ENCODE peak calls at places on chromosomes 16 and 17, in five cellular contexts. B is GM23338, Q is colonic mucosa, T is stomach, Y is right cardiac atrium. J is an unnamed sample.

GRCh38 chr17:44001461-44001920 is 2.9 kb upstream of the NAGS start:
- DNase-seq in Y (no peak), T (no peak), Q (no peak), B (no peak), J (no peak)

GRCh38 chr17:67959510-67959909 is 36.8 kb downstream of the C17orf58 start:
- DNase-seq in T (no peak), Y (no peak), Q (peak; percentile 56), B (peak; percentile 39), J (peak; percentile 43)

GRCh38 chr16:12470311-12471229 is 333.1 kb downstream of the CPPED1 start:
- DNase-seq in T (no peak), Y (peak; percentile 56), B (no peak), Q (no peak), J (no peak)

GRCh38 chr17:28888832-28889231 is 8.7 kb downstream of the FLOT2 start:
- DNase-seq in Y (no peak), B (no peak), Q (no peak), T (no peak), J (no peak)

GRCh38 chr17:2085648-2085949 is 30.7 kb downstream of the HIC1 start:
- DNase-seq in Y (peak; percentile 79), B (no peak), T (no peak), Q (peak; percentile 39), J (no peak)

GRCh38 chr17:7184091-7184488 is 4.9 kb upstream of the ASGR1 start:
- DNase-seq in B (no peak), T (peak; percentile 84), Q (peak; percentile 82), Y (no peak), J (peak; percentile 82)

GRCh38 chr17:35612924-35613521 is 25.9 kb downstream of the AP2B1 start:
- DNase-seq in Y (peak; percentile 38), T (peak; percentile 44), B (peak; percentile 70), Q (peak; percentile 28), J (peak; percentile 35)

GRCh38 chr17:10370209-10370608 is 2.6 kb downstream of the MYH13 start:
- DNase-seq in T (no peak), Q (no peak), Y (no peak), B (no peak), J (no peak)

GRCh38 chr17:78241277-78242023 is 10.0 kb downstream of the TMEM235 start:
- DNase-seq in T (no peak), B (peak; percentile 73), Y (no peak), Q (no peak), J (no peak)

GRCh38 chr16:89061590-89062380 is 31.9 kb upstream of the ACSF3 start:
- DNase-seq in Y (no peak), Q (no peak), T (no peak), B (no peak), J (no peak)

GRCh38 chr17:2700031-2700490 is 11.5 kb downstream of the CLUH start:
- DNase-seq in B (no peak), T (no peak), Y (no peak), Q (no peak), J (no peak)

GRCh38 chr16:54118846-54119245 is 167.7 kb downstream of the IRX3 start:
- DNase-seq in T (no peak), Y (no peak), B (no peak), Q (no peak), J (no peak)

GRCh38 chr16:83552193-83552592 is 255.6 kb upstream of the HSBP1 start:
- DNase-seq in B (no peak), Y (no peak), T (no peak), Q (no peak), J (no peak)

GRCh38 chr16:87806246-87806607 is 40.4 kb upstream of the KLHDC4 start:
- DNase-seq in T (peak; percentile 28), Y (no peak), B (no peak), Q (no peak), J (peak; percentile 16)

GRCh38 chr17:4587195-4587594 is 2.9 kb downstream of the SMTNL2 start:
- DNase-seq in B (no peak), Y (no peak), Q (no peak), T (no peak), J (no peak)

GRCh38 chr16:84278333-84278732 is 16.3 kb upstream of the WFDC1 start:
- DNase-seq in Y (no peak), Q (no peak), T (no peak), B (no peak), J (no peak)

GRCh38 chr17:80498920-80499410 is 22.6 kb upstream of the NPTX1 start:
- DNase-seq in T (no peak), B (no peak), Y (no peak), Q (no peak), J (no peak)

GRCh38 chr17:6455321-6455705 is 11.1 kb downstream of the PIMREG start:
- DNase-seq in T (peak; percentile 60), Y (no peak), B (peak; percentile 76), Q (peak; percentile 71), J (peak; percentile 62)

GRCh38 chr16:65012357-65012756 is 109.5 kb downstream of the CDH11 start:
- DNase-seq in Y (no peak), B (no peak), Q (no peak), T (no peak), J (no peak)

GRCh38 chr17:18247613-18248001 is 10.9 kb downstream of the FLII start:
- DNase-seq in Q (peak; percentile 32), Y (peak; percentile 53), B (no peak), T (peak; percentile 62), J (no peak)

GRCh38 chr16:9869776-9870175 is 312.5 kb downstream of the GRIN2A start:
- DNase-seq in Y (no peak), B (no peak), T (no peak), Q (no peak), J (no peak)

GRCh38 chr17:64130559-64131001 is 636 bp upstream of the ERN1 start:
- DNase-seq in Y (peak; percentile 65), B (no peak), Q (peak; percentile 53), T (no peak), J (peak; percentile 51)

GRCh38 chr17:4968166-4968915 is 724 bp upstream of the SPAG7 start:
- DNase-seq in T (no peak), B (peak; percentile 59), Q (no peak), Y (no peak), J (no peak)

DNA sequence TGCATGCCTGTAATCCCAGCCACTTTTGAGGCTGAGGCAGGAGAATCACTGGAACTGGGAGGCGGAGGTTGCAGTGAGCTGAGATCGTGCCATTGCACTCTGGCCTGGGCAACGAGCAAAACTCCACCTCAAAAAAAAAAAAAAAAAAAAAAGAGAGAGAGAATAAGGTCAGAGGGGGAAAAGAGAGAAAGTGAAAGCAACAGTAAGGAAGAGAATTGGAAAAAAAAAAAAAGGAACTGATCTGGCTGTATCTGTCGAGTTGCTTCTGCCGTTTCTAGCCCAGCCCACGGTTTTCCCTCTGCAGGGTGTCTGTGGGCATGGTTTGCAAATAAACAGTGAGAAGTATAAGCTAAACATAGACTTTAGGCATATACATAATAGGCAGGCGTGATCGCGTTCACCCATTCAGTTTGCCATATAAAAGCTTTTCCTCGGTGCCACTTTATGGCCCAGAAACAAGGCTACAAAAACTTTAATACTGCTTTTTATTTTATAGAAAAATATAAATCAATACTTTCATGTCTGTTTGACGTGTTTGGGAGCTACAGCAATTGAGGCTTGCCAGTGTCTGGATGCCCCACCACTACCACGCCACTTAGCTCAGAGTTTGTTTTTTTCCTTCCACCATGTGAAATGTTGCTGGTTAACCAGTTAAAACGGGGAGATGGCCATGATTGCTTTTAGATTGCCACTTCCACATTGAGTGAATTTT is 436.7 kb downstream of the MAF start:
- DNase-seq in B (no peak), T (no peak), Y (no peak), Q (no peak), J (peak; percentile 37)
- H3K27ac ChIP-seq in B (no peak overlapping the region), T (no peak overlapping the region), Y (no peak overlapping the region), Q (no peak overlapping the region), J (peak overlapping the region; percentile 13)

GRCh38 chr16:3864562-3864961 is 16.0 kb downstream of the CREBBP start:
- DNase-seq in T (no peak), B (no peak), Y (no peak), Q (no peak), J (no peak)
- H3K4me1 ChIP-seq in T (peaks cover 98% of the 10 kb centered on the region), B (peaks cover 26% of the 10 kb centered on the region), Y (peaks cover 38% of the 10 kb centered on the region), Q (peaks cover 14% of the 10 kb centered on the region), J (peaks cover 33% of the 10 kb centered on the region)

DNA sequence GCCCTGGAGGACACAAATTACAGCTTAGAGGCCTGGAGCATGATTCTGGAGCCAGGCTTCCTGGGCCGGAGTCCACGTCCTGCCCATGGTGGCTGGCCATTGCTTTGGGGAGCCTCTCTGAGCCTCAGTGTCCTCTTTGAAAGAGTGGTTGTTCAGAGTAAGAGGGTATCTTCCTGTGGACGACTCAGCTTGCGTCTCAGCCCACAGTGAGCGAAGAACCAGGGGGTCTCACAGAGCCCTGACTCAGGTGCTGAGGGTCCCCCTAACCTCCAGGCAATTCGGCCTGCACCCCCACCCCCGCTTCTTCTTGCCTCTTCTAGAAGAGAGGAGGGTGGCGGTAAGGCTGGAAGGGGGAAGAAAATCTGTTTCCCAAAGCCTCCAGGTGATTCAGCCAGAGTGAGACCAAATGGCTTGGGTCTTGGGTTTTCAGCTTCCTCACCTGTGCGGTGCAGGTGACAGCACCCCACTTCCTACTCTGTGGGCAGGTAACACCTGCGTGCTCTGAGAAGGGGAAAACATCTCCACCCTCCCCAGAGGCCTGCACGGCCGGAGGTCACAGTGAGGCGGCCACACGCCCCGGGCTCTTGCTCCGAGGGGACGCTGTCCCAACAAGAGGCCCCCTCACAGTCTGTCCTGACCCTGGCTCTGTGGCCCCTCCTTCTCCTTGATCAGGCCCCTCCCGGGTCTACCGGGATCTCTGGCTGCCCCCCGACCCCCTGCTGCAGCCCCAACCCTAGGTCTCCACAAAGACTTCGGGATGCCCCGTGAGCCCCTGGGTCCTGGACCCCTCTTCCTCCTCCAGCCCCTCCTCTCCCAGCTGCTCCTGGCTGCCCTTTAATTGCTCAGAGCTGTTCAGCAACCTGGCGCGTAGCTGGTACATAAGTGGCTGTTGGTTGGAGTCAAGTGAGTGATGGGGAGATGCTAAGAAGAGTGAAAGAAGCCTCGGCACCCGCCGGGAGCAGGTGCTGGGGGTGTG is 119.2 kb downstream of the METRNL start:
- DNase-seq in B (no peak), Q (no peak), T (no peak), Y (peak; percentile 13), J (no peak)
- H3K27ac ChIP-seq in B (no peak overlapping the region), Q (peak overlapping the region; percentile 75), T (peak overlapping the region; percentile 74), Y (no peak overlapping the region), J (peak overlapping the region; percentile 75)

GRCh38 chr16:27365142-27366089 is 36.6 kb upstream of the IL21R start:
- DNase-seq in T (no peak), Q (no peak), Y (no peak), B (no peak), J (no peak)
- H3K4me1 ChIP-seq in T (peaks cover 54% of the 10 kb centered on the region), Q (peaks cover 18% of the 10 kb centered on the region), Y (peaks cover 4% of the 10 kb centered on the region), B (no peaks in the 10 kb centered on the region), J (peaks cover 32% of the 10 kb centered on the region)

GRCh38 chr16:57470683-57471082 is 8.2 kb downstream of the POLR2C start:
- DNase-seq in Y (peak; percentile 76), T (peak; percentile 84), B (no peak), Q (peak; percentile 81), J (peak; percentile 78)
- H3K27ac ChIP-seq in Y (no peak overlapping the region), T (peak overlapping the region; percentile 63), B (peak overlapping the region; percentile 32), Q (peak overlapping the region; percentile 62), J (peak overlapping the region; percentile 67)

GRCh38 chr16:31362476-31363405 is 7.8 kb downstream of the ITGAX start:
- DNase-seq in B (no peak), T (no peak), Q (no peak), Y (no peak), J (no peak)

GRCh38 chr16:31360296-31360695 is 5.3 kb downstream of the ITGAX start:
- DNase-seq in B (no peak), Q (no peak), Y (no peak), T (no peak), J (no peak)

GRCh38 chr16:31363721-31364120 is 8.7 kb downstream of the ITGAX start:
- DNase-seq in Q (no peak), B (no peak), T (no peak), Y (no peak), J (no peak)

GRCh38 chr16:31365131-31365865 is 10.3 kb downstream of the ITGAX start:
- DNase-seq in B (no peak), Y (no peak), Q (no peak), T (no peak), J (no peak)

GRCh38 chr16:31361201-31362110 is 6.5 kb downstream of the ITGAX start:
- DNase-seq in T (no peak), Y (no peak), Q (no peak), B (no peak), J (no peak)
- H3K4me1 ChIP-seq in T (no peaks in the 10 kb centered on the region), Y (no peaks in the 10 kb centered on the region), Q (no peaks in the 10 kb centered on the region), B (no peaks in the 10 kb centered on the region), J (no peaks in the 10 kb centered on the region)